ENCODE peak calls at places on chromosome 16, in six cellular contexts. N is RCC 7860, O is non-pigmented ciliary epithelial cell, Z is RPMI7951, R is Calu3, T is esophagus squamous epithelium. W is an unnamed sample.

GRCh38 chr16:19735074-19735867 is 17.2 kb downstream of the IQCK start:
- DNase-seq in N (no peak), O (no peak), Z (no peak), R (no peak), T (no peak), W (no peak)

GRCh38 chr16:67071476-67072048 is 38.2 kb upstream of the PHAF1 start:
- DNase-seq in N (no peak), O (no peak), Z (no peak), R (no peak), T (no peak), W (no peak)

GRCh38 chr16:23423496-23424049 is 29.4 kb downstream of the COG7 start:
- DNase-seq in N (peak), O (peak), Z (peak), R (peak), T (no peak), W (peak)

GRCh38 chr16:30472328-30472942 is at the start of gene ITGAL:
- DNase-seq in N (no peak), O (no peak), Z (no peak), R (no peak), T (peak), W (no peak)

GRCh38 chr16:27305342-27305741 is 8.4 kb upstream of the IL4R start:
- DNase-seq in N (no peak), O (no peak), Z (no peak), R (no peak), T (no peak), W (no peak)

GRCh38 chr16:15757630-15758251 is 99.1 kb downstream of the MYH11 start:
- DNase-seq in N (no peak), O (no peak), Z (no peak), R (no peak), T (no peak), W (no peak)

GRCh38 chr16:85675528-85675927 is 13.2 kb downstream of the GINS2 start:
- DNase-seq in N (peak), O (no peak), Z (peak), R (no peak), T (no peak), W (no peak)

GRCh38 chr16:53094013-53094630 is 39.3 kb downstream of the CHD9 start:
- DNase-seq in N (no peak), O (no peak), Z (no peak), R (peak), T (no peak), W (no peak)

GRCh38 chr16:24758373-24758772 is 28.9 kb downstream of the TNRC6A start:
- DNase-seq in N (no peak), O (no peak), Z (peak), R (no peak), T (no peak), W (no peak)

GRCh38 chr16:66605177-66605999 is 884 bp downstream of the CMTM3 start:
- DNase-seq in N (no peak), O (no peak), Z (peak), R (peak), T (no peak), W (no peak)

GRCh38 chr16:787978-788398 is at the start of gene RPUSD1:
- DNase-seq in N (no peak), O (no peak), Z (no peak), R (no peak), T (no peak), W (no peak)

GRCh38 chr16:6375471-6376075 is 957.1 kb upstream of the RBFOX1 start:
- DNase-seq in N (no peak), O (no peak), Z (no peak), R (no peak), T (no peak), W (no peak)

W was measured in epithelial cell of prostate.